ENCODE peak calls at places on chromosome 18, in eight cellular contexts. C is AG09309, V is uterus, S is upper lobe of right lung, Z is cardiac fibroblast, T is tibial artery, G is kidney epithelial cell, D is gastrocnemius medialis. O is an unnamed sample.

GRCh38 chr18:3485153-3486149 is 35.5 kb downstream of the TGIF1 start:
- DNase-seq in C (no peak), V (no peak), S (no peak), Z (no peak), T (no peak), G (no peak), D (no peak), O (no peak)

GRCh38 chr18:2848879-2849254 is 2.1 kb downstream of the EMILIN2 start:
- DNase-seq in C (no peak), V (no peak), S (no peak), Z (no peak), T (no peak), G (no peak), D (no peak), O (no peak)

GRCh38 chr18:77127769-77128671 is 4.6 kb downstream of the MBP start:
- DNase-seq in C (peak), V (no peak), S (no peak), Z (peak), T (no peak), G (peak), D (peak), O (peak)

GRCh38 chr18:44654555-44654954 is 26.1 kb upstream of the SETBP1 start:
- DNase-seq in C (peak), V (no peak), S (no peak), Z (peak), T (no peak), G (peak), D (no peak), O (peak)

GRCh38 chr18:8839285-8839684 is 133.9 kb downstream of the MTCL1 start:
- DNase-seq in C (no peak), V (no peak), S (peak), Z (no peak), T (no peak), G (no peak), D (no peak), O (no peak)

GRCh38 chr18:7946724-7947377 is 379.7 kb downstream of the PTPRM start:
- DNase-seq in C (peak), V (no peak), S (no peak), Z (peak), T (no peak), G (peak), D (no peak), O (peak)

GRCh38 chr18:53458944-53459580 is 765.4 kb downstream of the MBD2 start:
- DNase-seq in C (no peak), V (no peak), S (no peak), Z (no peak), T (no peak), G (no peak), D (no peak), O (peak)

GRCh38 chr18:21571763-21572162 is 28.7 kb downstream of the ESCO1 start:
- DNase-seq in C (no peak), V (no peak), S (no peak), Z (no peak), T (no peak), G (no peak), D (no peak), O (no peak)

GRCh38 chr18:54689319-54689718 is 98.3 kb downstream of the DYNAP start:
- DNase-seq in C (no peak), V (no peak), S (no peak), Z (no peak), T (no peak), G (no peak), D (no peak), O (no peak)

GRCh38 chr18:27165412-27165811 is 19.7 kb downstream of the CHST9 start:
- DNase-seq in C (no peak), V (no peak), S (no peak), Z (no peak), T (no peak), G (no peak), D (no peak), O (no peak)

GRCh38 chr18:57737661-57738060 is 65.5 kb downstream of the ATP8B1 start:
- DNase-seq in C (peak), V (peak), S (peak), Z (peak), T (peak), G (peak), D (peak), O (peak)

GRCh38 chr18:3584897-3585460 is 135.0 kb downstream of the TGIF1 start:
- DNase-seq in C (no peak), V (no peak), S (no peak), Z (no peak), T (no peak), G (no peak), D (no peak), O (no peak)

GRCh38 chr18:32439802-32440201 is 30.9 kb downstream of the GAREM1 start:
- DNase-seq in C (no peak), V (no peak), S (no peak), Z (no peak), T (no peak), G (no peak), D (no peak), O (no peak)

GRCh38 chr18:31667185-31667584 is 17.2 kb downstream of the B4GALT6 start:
- DNase-seq in C (no peak), V (no peak), S (no peak), Z (peak), T (no peak), G (no peak), D (no peak), O (no peak)

GRCh38 chr18:63775166-63775730 is at the start of gene SERPINB7:
- DNase-seq in C (peak), V (no peak), S (no peak), Z (peak), T (no peak), G (peak), D (no peak), O (peak)

GRCh38 chr18:38241736-38242135 is 676.1 kb upstream of the CELF4 start:
- DNase-seq in C (no peak), V (no peak), S (no peak), Z (no peak), T (no peak), G (peak), D (no peak), O (peak)

GRCh38 chr18:3554091-3554601 is 104.2 kb downstream of the TGIF1 start:
- DNase-seq in C (no peak), V (no peak), S (no peak), Z (no peak), T (no peak), G (no peak), D (no peak), O (no peak)

GRCh38 chr18:70385474-70385873 is 96.6 kb downstream of the SOCS6 start:
- DNase-seq in C (no peak), V (no peak), S (no peak), Z (peak), T (no peak), G (no peak), D (no peak), O (no peak)

GRCh38 chr18:34158881-34159690 is 65.6 kb downstream of the NOL4 start:
- DNase-seq in C (no peak), V (peak), S (peak), Z (peak), T (peak), G (no peak), D (no peak), O (peak)

GRCh38 chr18:13285874-13286273 is 67.3 kb downstream of the LDLRAD4 start:
- DNase-seq in C (no peak), V (no peak), S (no peak), Z (no peak), T (no peak), G (no peak), D (no peak), O (no peak)

GRCh38 chr18:70288171-70288850 is 534 bp upstream of the SOCS6 start:
- DNase-seq in C (no peak), V (peak), S (peak), Z (peak), T (no peak), G (no peak), D (peak), O (no peak)

GRCh38 chr18:42155024-42155423 is 200.0 kb downstream of the PIK3C3 start:
- DNase-seq in C (no peak), V (no peak), S (no peak), Z (no peak), T (no peak), G (no peak), D (no peak), O (no peak)

GRCh38 chr18:57234346-57234745 is 87.5 kb downstream of the BOD1L2 start:
- DNase-seq in C (no peak), V (no peak), S (no peak), Z (no peak), T (no peak), G (no peak), D (no peak), O (no peak)

GRCh38 chr18:74562080-74562725 is 27.9 kb downstream of the CNDP1 start:
- DNase-seq in C (no peak), V (no peak), S (no peak), Z (no peak), T (no peak), G (no peak), D (no peak), O (no peak)

GRCh38 chr18:42310956-42311355 is 355.9 kb downstream of the PIK3C3 start:
- DNase-seq in C (no peak), V (no peak), S (no peak), Z (peak), T (no peak), G (peak), D (peak), O (no peak)

GRCh38 chr18:11689031-11689971 is at the start of gene GNAL:
- DNase-seq in C (peak), V (peak), S (peak), Z (peak), T (peak), G (peak), D (peak), O (peak)

GRCh38 chr18:68766433-68766832 is 31.4 kb upstream of the CCDC102B start:
- DNase-seq in C (no peak), V (no peak), S (no peak), Z (peak), T (no peak), G (no peak), D (no peak), O (no peak)

DNA sequence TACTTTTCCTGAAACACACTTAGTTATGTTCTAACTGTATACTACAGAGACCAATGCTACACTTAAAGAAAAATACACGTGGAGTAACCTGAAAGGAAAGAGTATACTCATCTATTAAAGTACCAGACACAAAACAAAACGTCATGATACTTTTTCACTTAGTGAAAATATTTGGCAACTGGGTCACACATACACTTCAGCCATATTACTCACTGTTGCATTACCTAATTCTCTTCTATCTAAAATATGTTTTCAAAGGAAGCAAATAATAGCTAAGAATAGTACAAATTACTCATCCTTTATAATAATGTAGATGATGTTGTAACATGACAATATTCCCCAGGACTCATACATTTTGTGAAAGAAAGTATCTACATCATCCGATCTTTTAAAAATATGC is 76.5 kb upstream of the EPB41L3 start:
- DNase-seq in C (no peak), V (no peak), S (no peak), Z (peak), T (no peak), G (no peak), D (no peak), O (no peak)
- H3K4me3 ChIP-seq in C (no peak), V (no peak), S (no peak), Z (no peak), T (no peak), G (no peak), D (no peak), O (no peak)

GRCh38 chr18:36757081-36757480 is 71.7 kb downstream of the TPGS2 start:
- DNase-seq in C (peak), V (no peak), S (no peak), Z (peak), T (no peak), G (peak), D (no peak), O (peak)
- TF ChIP-seq CTCF in C (peak), V (peak), S (peak), Z (peak), T (peak), G (peak), D (peak), O (peak)

GRCh38 chr18:29164020-29164706 is 987.2 kb upstream of the CDH2 start:
- DNase-seq in C (peak), V (no peak), S (no peak), Z (peak), T (no peak), G (peak), D (no peak), O (peak)
- H3K4me3 ChIP-seq in C (no peak), V (no peak), S (no peak), Z (no peak), T (no peak), G (no peak), D (no peak), O (no peak)

GRCh38 chr18:45916302-45916701 is 50.8 kb downstream of the EPG5 start:
- DNase-seq in C (no peak), V (no peak), S (no peak), Z (no peak), T (no peak), G (no peak), D (no peak), O (no peak)
- TF ChIP-seq CTCF in C (no peak), V (no peak), S (no peak), Z (no peak), T (no peak), G (no peak), D (no peak), O (no peak)

DNA sequence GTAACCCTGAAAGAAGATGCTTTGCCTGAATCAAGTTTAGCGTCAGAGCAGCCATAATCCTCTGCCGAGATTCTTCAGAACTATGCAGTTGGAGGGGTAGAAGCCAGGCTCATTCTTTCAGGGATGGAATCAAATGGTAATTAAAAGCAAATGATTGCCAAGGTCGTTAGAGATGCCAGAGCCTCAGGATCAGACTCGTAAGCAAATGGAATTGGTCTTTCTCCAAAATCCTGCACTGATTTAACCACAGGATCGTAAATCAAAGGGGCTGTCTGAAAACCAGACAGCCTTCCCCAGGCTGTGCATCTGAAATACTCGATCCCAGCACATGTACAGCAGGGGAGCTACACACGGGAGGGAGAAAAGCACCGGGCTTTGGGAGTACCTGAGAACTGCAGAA is 22.0 kb downstream of the APCDD1 start:
- DNase-seq in C (peak), V (no peak), S (no peak), Z (no peak), T (no peak), G (no peak), D (no peak), O (peak)
- H3K4me3 ChIP-seq in C (no peak), V (no peak), S (no peak), Z (no peak), T (no peak), G (no peak), D (no peak), O (no peak)

DNA sequence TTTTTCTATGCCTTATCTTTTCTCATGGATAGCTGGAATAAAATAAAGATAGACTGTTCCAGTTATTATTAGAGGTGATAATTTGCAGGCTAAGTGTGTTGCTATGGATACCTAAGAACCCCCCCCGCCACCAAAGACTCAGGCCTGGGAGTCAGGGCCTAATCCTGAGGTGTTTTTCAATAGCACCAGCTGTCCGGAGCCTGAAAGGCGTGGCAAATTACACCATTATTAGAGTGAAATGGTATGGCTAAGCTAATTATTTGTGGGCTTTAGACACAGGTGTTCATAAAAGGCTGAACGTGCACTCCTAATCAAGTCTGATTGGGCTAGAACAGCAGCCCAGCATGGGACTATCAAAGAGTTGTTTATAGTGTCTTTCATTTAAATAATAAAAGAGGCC is 293.2 kb upstream of the DCC start:
- DNase-seq in C (no peak), V (no peak), S (no peak), Z (no peak), T (no peak), G (no peak), D (no peak), O (no peak)
- TF ChIP-seq CTCF in C (no peak), V (no peak), S (no peak), Z (no peak), T (no peak), G (no peak), D (no peak), O (no peak)

GRCh38 chr18:73531601-73532000 is 616.0 kb downstream of the FBXO15 start:
- DNase-seq in C (no peak), V (no peak), S (no peak), Z (no peak), T (no peak), G (no peak), D (no peak), O (no peak)

DNA sequence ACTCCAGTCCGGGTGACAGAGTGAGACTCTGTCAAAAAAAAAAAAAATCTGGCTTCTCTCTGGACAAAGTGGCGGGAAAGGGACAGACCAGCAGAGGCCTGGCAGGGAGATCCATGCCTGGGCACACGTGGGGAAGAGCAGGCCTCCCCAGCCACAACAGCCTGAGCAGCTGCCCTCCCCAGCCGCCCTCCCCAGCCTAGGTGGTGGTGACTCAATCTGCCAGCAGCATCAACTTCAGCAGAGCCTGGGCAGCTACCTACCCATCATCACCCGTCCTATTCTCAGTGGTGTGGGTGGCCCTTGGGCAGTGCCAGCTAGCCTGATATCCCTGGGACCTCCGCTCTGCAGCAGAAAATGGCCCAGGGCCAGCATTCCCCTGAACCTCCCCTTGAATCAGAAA is 612.4 kb downstream of the FBXO15 start:
- DNase-seq in C (no peak), V (no peak), S (no peak), Z (no peak), T (no peak), G (no peak), D (no peak), O (no peak)
- H3K4me3 ChIP-seq in C (no peak), V (no peak), S (no peak), Z (no peak), T (no peak), G (no peak), D (no peak), O (no peak)

GRCh38 chr18:48990497-48991298 is 39.9 kb upstream of the SMAD7 start:
- DNase-seq in C (no peak), V (no peak), S (no peak), Z (peak), T (peak), G (peak), D (no peak), O (no peak)
- TF ChIP-seq CTCF in C (no peak), V (no peak), S (no peak), Z (no peak), T (no peak), G (no peak), D (no peak), O (no peak)

GRCh38 chr18:55779461-55779710 is 191.4 kb upstream of the TCF4 start:
- DNase-seq in C (no peak), V (no peak), S (no peak), Z (no peak), T (no peak), G (no peak), D (no peak), O (no peak)
- H3K4me3 ChIP-seq in C (peak), V (peak), S (peak), Z (peak), T (peak), G (peak), D (peak), O (peak)

DNA sequence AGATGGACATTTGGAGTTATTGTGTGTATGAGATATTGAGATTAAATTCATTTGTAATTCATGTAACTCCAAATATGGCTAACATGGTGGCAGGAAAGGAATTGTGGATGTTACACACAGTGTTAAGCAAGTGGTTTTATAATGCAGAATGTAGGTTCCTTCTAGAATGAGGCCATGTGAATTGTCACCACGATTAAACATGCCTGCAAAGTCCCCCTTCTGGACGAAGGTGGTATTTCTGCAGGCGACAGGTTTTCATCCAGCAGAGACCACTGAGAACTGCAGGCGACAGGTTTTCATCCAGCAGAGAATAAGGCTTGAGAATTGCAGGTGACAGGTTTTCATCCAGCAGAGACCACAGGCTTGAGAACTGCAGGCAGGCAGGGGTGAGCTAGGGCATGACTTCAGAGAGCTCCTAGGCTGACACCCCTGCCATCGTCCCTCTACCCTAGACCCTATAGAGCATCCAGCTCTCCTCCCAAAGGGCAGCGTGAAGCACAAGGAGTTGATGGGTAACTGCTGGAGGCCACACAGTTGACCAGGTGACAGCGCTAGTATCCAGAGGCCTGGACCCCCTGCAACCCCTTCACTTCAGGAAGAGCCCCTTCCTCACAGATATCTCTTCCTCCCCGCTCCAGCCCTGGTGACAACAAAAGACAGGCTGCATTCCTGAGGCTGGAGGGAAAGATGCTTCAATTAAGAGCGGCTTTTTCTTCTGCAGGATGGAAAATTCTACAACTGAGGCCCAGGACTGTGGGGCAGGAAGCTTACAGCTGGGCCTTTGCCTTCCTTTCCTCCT is 175.8 kb downstream of the LOXHD1 start:
- DNase-seq in C (peak), V (no peak), S (no peak), Z (peak), T (no peak), G (no peak), D (peak), O (peak)
- TF ChIP-seq CTCF in C (peak), V (peak), S (peak), Z (peak), T (peak), G (peak), D (peak), O (peak)

O was measured in astrocyte of the cerebellum.